ENCODE peak calls at places on chromosomes 13 and 19, in eight cellular contexts. I is MG63; N is aorta; G is thoracic aorta; T is CD8-positive, alpha-beta memory T cell; B is AG04450; O is HCT116; F is choroid plexus epithelial cell. Q is an unnamed sample.
A peak's percentile ranks its signal among the peaks of the same experiment; 100 is the strongest.

GRCh38 chr19:9986787-9987281 is 23.5 kb downstream of the COL5A3 start:
- DNase-seq in N (peak; percentile 69), O (no peak), F (peak; percentile 19), G (peak; percentile 28), I (peak; percentile 92), T (no peak), B (no peak), Q (no peak)

GRCh38 chr13:27383104-27383921 is 41.1 kb upstream of the GTF3A start:
- DNase-seq in N (no peak), G (no peak), I (no peak), F (no peak), T (no peak), B (no peak), O (peak; percentile 64), Q (no peak)

GRCh38 chr19:42053037-42053935 is 16.7 kb downstream of the GRIK5 start:
- DNase-seq in B (no peak), G (no peak), T (no peak), F (no peak), O (no peak), N (no peak), I (no peak), Q (no peak)

GRCh38 chr19:11125994-11126685 is 29.4 kb downstream of the SPC24 start:
- DNase-seq in B (peak; percentile 34), N (peak; percentile 87), G (peak; percentile 41), T (peak; percentile 53), F (peak; percentile 80), O (peak; percentile 39), I (peak; percentile 57), Q (no peak)

GRCh38 chr13:98997738-98998641 is 20.1 kb upstream of the DOCK9 start:
- DNase-seq in I (peak; percentile 51), N (no peak), F (no peak), O (no peak), G (no peak), T (no peak), B (no peak), Q (no peak)

GRCh38 chr13:34719060-34719875 is 222.8 kb upstream of the NBEA start:
- DNase-seq in O (no peak), N (no peak), T (no peak), G (no peak), I (no peak), B (no peak), F (no peak), Q (no peak)

GRCh38 chr13:73138276-73138950 is 79.6 kb downstream of the KLF5 start:
- DNase-seq in B (peak; percentile 54), T (no peak), N (no peak), O (no peak), F (peak; percentile 78), I (no peak), G (no peak), Q (no peak)

GRCh38 chr13:67353031-67353430 is 122.9 kb upstream of the PCDH9 start:
- DNase-seq in F (no peak), N (no peak), T (no peak), G (no peak), O (no peak), I (no peak), B (no peak), Q (no peak)

GRCh38 chr13:44153536-44153935 is 220.1 kb upstream of the SERP2 start:
- DNase-seq in T (no peak), G (no peak), N (no peak), B (no peak), F (no peak), O (no peak), I (no peak), Q (no peak)

GRCh38 chr19:2805991-2806649 is 13.5 kb upstream of the ZNF554 start:
- DNase-seq in I (no peak), O (no peak), G (no peak), N (no peak), B (no peak), T (no peak), F (no peak), Q (no peak)

GRCh38 chr13:91623151-91623550 is 224.7 kb downstream of the GPC5 start:
- DNase-seq in N (no peak), T (no peak), B (no peak), G (no peak), O (no peak), I (no peak), F (no peak), Q (no peak)
- H3K4me3 ChIP-seq in N (no peak overlapping the region), T (no peak overlapping the region), B (no peak overlapping the region), G (no peak overlapping the region), O (no peak overlapping the region), I (no peak overlapping the region), F (no peak overlapping the region), Q (no peak overlapping the region)

GRCh38 chr19:4338441-4339350 is at the start of gene STAP2:
- DNase-seq in I (no peak), F (peak; percentile 33), O (no peak), G (no peak), T (no peak), B (no peak), N (no peak), Q (no peak)

GRCh38 chr19:4343056-4343844 is at the start of gene MPND:
- DNase-seq in I (peak; percentile 73), F (peak; percentile 81), G (peak; percentile 55), O (peak; percentile 50), N (peak; percentile 95), T (peak; percentile 87), B (peak; percentile 24), Q (peak; percentile 63)

GRCh38 chr19:4342421-4343055 is 824 bp upstream of the MPND start:
- DNase-seq in O (peak; percentile 100), F (peak; percentile 100), N (peak; percentile 98), B (peak; percentile 100), G (peak; percentile 96), T (peak; percentile 95), I (peak; percentile 94), Q (peak; percentile 88)

GRCh38 chr19:4334929-4335833 is 3.4 kb downstream of the STAP2 start:
- DNase-seq in T (no peak), G (no peak), F (no peak), I (no peak), N (no peak), O (no peak), B (no peak), Q (no peak)

GRCh38 chr19:4337906-4338440 is 654 bp downstream of the STAP2 start:
- DNase-seq in N (no peak), O (no peak), G (no peak), B (no peak), F (peak; percentile 27), I (no peak), T (no peak), Q (no peak)
- H3K4me3 ChIP-seq in N (no peak overlapping the region), O (no peak overlapping the region), G (peak overlapping the region; percentile 62), B (peak overlapping the region; percentile 55), F (peak overlapping the region; percentile 52), I (no peak overlapping the region), T (peak overlapping the region; percentile 66), Q (peak overlapping the region; percentile 58)

GRCh38 chr13:80359459-80360297 is 18.8 kb upstream of the SPRY2 start:
- DNase-seq in O (no peak), N (no peak), G (no peak), T (no peak), F (peak; percentile 19), B (no peak), I (no peak), Q (no peak)
- H3K4me3 ChIP-seq in O (no peak overlapping the region), N (no peak overlapping the region), G (no peak overlapping the region), T (no peak overlapping the region), F (no peak overlapping the region), B (no peak overlapping the region), I (no peak overlapping the region), Q (no peak overlapping the region)

DNA sequence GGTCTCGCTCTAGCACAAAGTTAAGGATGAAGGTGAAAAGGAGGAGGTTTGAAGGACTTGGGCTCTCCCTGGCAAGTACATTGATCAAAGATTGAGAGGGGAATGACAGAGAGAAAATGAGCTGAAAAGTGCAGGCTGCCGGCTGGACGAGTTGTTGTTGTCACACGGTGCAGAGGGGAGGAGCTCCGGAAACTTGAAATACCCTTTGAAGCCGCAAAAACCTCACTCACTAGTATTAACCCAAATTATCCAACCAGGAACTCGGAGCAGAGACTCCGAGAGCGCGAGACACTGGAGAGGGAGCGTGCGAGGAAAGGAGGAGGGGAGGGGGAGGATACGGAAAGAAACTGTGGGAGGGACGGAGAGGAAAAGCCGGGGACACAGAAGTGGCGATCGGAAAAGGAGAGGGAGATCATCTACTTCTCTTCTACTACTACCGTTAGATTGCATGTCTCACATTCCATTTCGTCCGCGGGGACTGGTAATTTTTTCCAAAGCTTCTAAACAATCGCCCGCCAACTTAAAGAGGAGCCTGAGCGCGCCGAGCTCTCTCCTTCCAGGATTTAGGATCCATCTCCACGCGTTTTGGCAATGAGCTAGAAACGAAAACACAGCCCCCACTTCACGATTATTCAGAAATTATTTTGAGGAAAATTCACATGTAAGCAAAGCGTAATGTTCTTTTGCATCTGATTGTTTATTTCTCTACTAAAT is at the start of gene DACH1:
- DNase-seq in O (no peak), G (no peak), T (no peak), N (peak; percentile 42), B (no peak), F (peak; percentile 62), I (no peak), Q (peak; percentile 20)
- H3K4me3 ChIP-seq in O (no peak within 1 kb of the TSS), G (peak within 1 kb of the TSS; percentile 69), T (no peak within 1 kb of the TSS), N (peak within 1 kb of the TSS; percentile 34), B (peak within 1 kb of the TSS; percentile 57), F (peak within 1 kb of the TSS; percentile 58), I (peak within 1 kb of the TSS; percentile 21), Q (peak within 1 kb of the TSS; percentile 39)

GRCh38 chr13:39485314-39485700 is 117.7 kb downstream of the LHFPL6 start:
- DNase-seq in T (no peak), B (no peak), O (no peak), I (no peak), G (no peak), N (no peak), F (peak; percentile 41), Q (no peak)

GRCh38 chr13:39493966-39494365 is 109.0 kb downstream of the LHFPL6 start:
- DNase-seq in I (no peak), N (no peak), G (no peak), F (no peak), B (no peak), T (no peak), O (no peak), Q (no peak)

GRCh38 chr13:39484506-39485313 is 118.3 kb downstream of the LHFPL6 start:
- DNase-seq in N (no peak), I (no peak), G (no peak), O (no peak), F (peak; percentile 44), B (no peak), T (no peak), Q (no peak)

DNA sequence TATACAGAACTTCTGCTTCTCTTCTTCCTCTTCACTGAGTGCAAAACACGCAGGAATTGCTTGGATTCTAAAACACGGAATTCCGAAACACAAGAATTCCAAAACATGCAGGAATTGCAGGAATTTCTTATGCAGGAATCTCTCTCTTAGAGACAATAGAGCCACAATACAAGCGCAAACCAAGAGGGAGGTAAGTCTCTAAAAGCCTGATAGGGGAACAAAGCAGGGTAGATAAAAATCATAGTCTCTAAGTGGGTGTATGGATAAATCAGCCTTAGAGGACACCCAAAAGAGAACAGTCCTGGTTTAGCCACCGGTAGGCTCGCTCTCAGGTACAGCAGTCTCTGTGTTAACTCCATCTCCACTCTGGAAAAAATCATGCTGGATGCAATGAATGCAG is 112.9 kb downstream of the LHFPL6 start:
- DNase-seq in O (no peak), T (no peak), I (no peak), F (no peak), G (no peak), B (no peak), N (no peak), Q (no peak)
- H3K4me3 ChIP-seq in O (no peak overlapping the region), T (no peak overlapping the region), I (no peak overlapping the region), F (no peak overlapping the region), G (no peak overlapping the region), B (no peak overlapping the region), N (no peak overlapping the region), Q (no peak overlapping the region)